ENCODE peak calls at places on chromosomes 13 and 19, in nine cellular contexts. W is GDM1; H is EL; I is GM06990; U is activated naive CD8-positive, alpha-beta T cell treated with anti-CD3 and anti-CD28 coated beads, Interleukin-2, amount 10 ng/mL, durations not matched to agents 7 days and 5 days; Q is activated B cell treated with CpG ODN at 0.5 μM for 24 hours; P is MCF 10A; G is AG09309; T is HT-29. Y is an unnamed sample.

GRCh38 chr13:79311456-79311855 is 94.6 kb downstream of the RBM26 start:
- DNase-seq in Q (no peak), H (no peak), I (no peak), U (no peak), W (no peak), G (no peak), T (no peak), P (no peak), Y (no peak)

GRCh38 chr19:35055715-35056179 is 14.2 kb downstream of the HPN start:
- DNase-seq in T (peak), P (peak), U (no peak), W (no peak), Q (no peak), H (no peak), I (no peak), G (no peak), Y (no peak)

GRCh38 chr13:97122381-97122996 is 99.6 kb upstream of the MBNL2 start:
- DNase-seq in Q (no peak), T (peak), W (no peak), I (no peak), H (peak), G (no peak), P (peak), U (no peak), Y (no peak)

GRCh38 chr13:100269837-100270236 is 180.9 kb downstream of the PCCA start:
- DNase-seq in Q (no peak), H (peak), I (no peak), U (no peak), P (peak), W (no peak), T (peak), G (peak), Y (no peak)

GRCh38 chr19:14189415-14189814 is 16.6 kb downstream of the ADGRL1 start:
- DNase-seq in P (no peak), H (no peak), U (no peak), T (no peak), I (no peak), G (no peak), W (no peak), Q (no peak), Y (no peak)

GRCh38 chr13:66635526-66635925 is 594.6 kb downstream of the PCDH9 start:
- DNase-seq in G (peak), U (no peak), P (peak), W (no peak), I (no peak), T (no peak), Q (no peak), H (peak), Y (no peak)

GRCh38 chr19:53883741-53884140 is 1.7 kb downstream of the PRKCG start:
- DNase-seq in P (no peak), U (no peak), Q (no peak), T (no peak), G (no peak), H (no peak), W (no peak), I (no peak), Y (no peak)

GRCh38 chr19:12938536-12939291 is at the start of gene CALR:
- DNase-seq in Q (no peak), I (no peak), P (no peak), W (no peak), T (peak), H (peak), U (no peak), G (no peak), Y (peak)

GRCh38 chr13:99289674-99290337 is 17.4 kb downstream of the GPR183 start:
- DNase-seq in H (no peak), T (no peak), P (no peak), U (no peak), G (no peak), W (no peak), I (no peak), Q (no peak), Y (peak)

GRCh38 chr19:43784251-43784980 is 3.6 kb upstream of the KCNN4 start:
- DNase-seq in U (no peak), P (peak), Q (peak), W (peak), T (peak), I (no peak), H (peak), G (peak), Y (peak)

GRCh38 chr13:100514788-100515409 is 73.7 kb downstream of the GGACT start:
- DNase-seq in I (peak), W (peak), H (peak), T (peak), G (peak), P (peak), U (peak), Q (peak), Y (peak)

GRCh38 chr13:41516760-41517159 is 59.4 kb downstream of the RGCC start:
- DNase-seq in T (no peak), G (no peak), U (no peak), H (no peak), Q (no peak), I (no peak), P (no peak), W (no peak), Y (no peak)

GRCh38 chr19:3075605-3076431 is 13.5 kb upstream of the TLE5 start:
- DNase-seq in T (peak), I (peak), W (peak), Q (peak), G (no peak), U (peak), P (peak), H (peak), Y (peak)

GRCh38 chr13:79481685-79482052 is 714 bp downstream of the NDFIP2 start:
- DNase-seq in W (no peak), P (peak), Q (peak), I (no peak), H (no peak), T (peak), G (no peak), U (no peak), Y (peak)

GRCh38 chr19:38250428-38250820 is 5.8 kb downstream of the PPP1R14A start:
- DNase-seq in I (no peak), W (no peak), Q (no peak), U (no peak), G (no peak), P (no peak), T (no peak), H (no peak), Y (no peak)

GRCh38 chr13:32205426-32206096 is 109.6 kb downstream of the ZAR1L start:
- DNase-seq in H (no peak), I (no peak), P (no peak), T (peak), W (no peak), Q (no peak), U (no peak), G (no peak), Y (no peak)

GRCh38 chr19:10419646-10420443 is 493 bp upstream of the PDE4A start:
- DNase-seq in T (no peak), G (no peak), H (peak), P (peak), I (peak), U (peak), W (peak), Q (no peak), Y (peak)

GRCh38 chr19:47697863-47698609 is 15.2 kb upstream of the EHD2 start:
- DNase-seq in U (peak), I (peak), W (peak), T (peak), Q (peak), G (peak), P (peak), H (peak), Y (peak)

GRCh38 chr13:113139580-113139979 is 17.0 kb downstream of the F10 start:
- DNase-seq in G (no peak), P (no peak), U (no peak), H (no peak), Q (no peak), T (no peak), W (no peak), I (no peak), Y (no peak)

GRCh38 chr13:97215325-97215724 is 6.8 kb upstream of the MBNL2 start:
- DNase-seq in W (no peak), I (no peak), P (no peak), G (no peak), Q (no peak), H (no peak), T (no peak), U (no peak), Y (peak)

GRCh38 chr13:67069117-67069767 is 160.9 kb downstream of the PCDH9 start:
- DNase-seq in T (no peak), W (no peak), I (no peak), G (no peak), H (no peak), U (no peak), Q (no peak), P (no peak), Y (no peak)

GRCh38 chr13:93685900-93686299 is 459.3 kb downstream of the GPC6 start:
- DNase-seq in W (no peak), I (no peak), U (no peak), G (no peak), T (no peak), H (no peak), P (no peak), Q (no peak), Y (no peak)

GRCh38 chr19:55253842-55254624 is 4.8 kb downstream of the PPP6R1 start:
- DNase-seq in T (no peak), W (peak), U (peak), G (no peak), H (no peak), Q (peak), I (peak), P (no peak), Y (peak)

GRCh38 chr19:4671182-4671851 is 1.2 kb upstream of the MYDGF start:
- DNase-seq in I (no peak), G (no peak), H (no peak), U (no peak), P (no peak), Q (no peak), W (no peak), T (no peak), Y (no peak)

GRCh38 chr19:8208710-8209110 is 460 bp upstream of the CERS4 start:
- DNase-seq in P (no peak), T (no peak), I (no peak), U (no peak), Q (no peak), G (no peak), H (no peak), W (no peak), Y (no peak)

GRCh38 chr19:41646589-41647204 is 19.8 kb upstream of the CEACAM4 start:
- DNase-seq in W (no peak), I (peak), Q (no peak), G (no peak), U (peak), T (no peak), P (peak), H (peak), Y (peak)

GRCh38 chr19:2014731-2015610 is 543 bp downstream of the BTBD2 start:
- DNase-seq in I (no peak), Q (peak), H (no peak), T (no peak), W (no peak), G (no peak), U (peak), P (no peak), Y (peak)

GRCh38 chr19:2084993-2085720 is 11.0 kb downstream of the MOB3A start:
- DNase-seq in T (no peak), G (no peak), U (peak), P (peak), I (peak), Q (peak), H (peak), W (peak), Y (peak)

GRCh38 chr19:43439183-43440063 is 24.7 kb downstream of the TEX101 start:
- DNase-seq in P (peak), I (peak), U (peak), G (no peak), H (peak), W (peak), T (no peak), Q (no peak), Y (peak)

GRCh38 chr13:29954082-29955043 is 103.9 kb upstream of the UBL3 start:
- DNase-seq in U (peak), Q (no peak), H (no peak), I (no peak), W (no peak), G (no peak), T (no peak), P (no peak), Y (peak)

GRCh38 chr13:108033800-108034707 is 181.3 kb downstream of the LIG4 start:
- DNase-seq in W (no peak), T (peak), I (no peak), G (no peak), P (peak), U (no peak), H (no peak), Q (no peak), Y (no peak)

GRCh38 chr13:24032252-24032651 is 128.3 kb upstream of the SPATA13 start:
- DNase-seq in Q (no peak), G (peak), P (no peak), W (no peak), T (peak), I (no peak), H (peak), U (no peak), Y (no peak)

GRCh38 chr19:15320118-15320517 is 12.2 kb downstream of the BRD4 start:
- DNase-seq in T (no peak), U (no peak), G (peak), P (no peak), Q (no peak), W (no peak), I (no peak), H (peak), Y (no peak)

GRCh38 chr19:19279062-19279612 is 6.0 kb upstream of the TM6SF2 start:
- DNase-seq in I (no peak), Q (no peak), H (no peak), U (no peak), G (no peak), T (no peak), W (no peak), P (no peak), Y (no peak)

GRCh38 chr19:47107201-47107952 is 6.2 kb downstream of the ZC3H4 start:
- DNase-seq in P (peak), I (no peak), W (peak), H (peak), Q (no peak), G (no peak), T (peak), U (no peak), Y (no peak)

GRCh38 chr19:13877303-13877702 is 369 bp downstream of the NANOS3 start:
- DNase-seq in P (no peak), G (no peak), U (no peak), H (no peak), T (no peak), Q (no peak), W (no peak), I (no peak), Y (no peak)